ENCODE peak calls at places on chromosome 13, in six cellular contexts. I is lower lobe of right lung; H is activated CD8-positive, alpha-beta memory T cell treated with anti-CD3 and anti-CD28 coated beads for 24 hours; J is non-pigmented ciliary epithelial cell; S is left ventricle myocardium inferior; T is mammary epithelial cell. E is an unnamed sample.

GRCh38 chr13:26656919-26657318 is 99.4 kb downstream of the WASF3 start:
- DNase-seq in I (no peak), H (no peak), J (peak), S (no peak), T (peak), E (no peak)

GRCh38 chr13:40064723-40065122 is 409.3 kb downstream of the COG6 start:
- DNase-seq in I (no peak), H (no peak), J (no peak), S (no peak), T (peak), E (peak)

GRCh38 chr13:98390086-98390697 is 186.7 kb downstream of the STK24 start:
- DNase-seq in I (no peak), H (no peak), J (no peak), S (no peak), T (no peak), E (peak)

GRCh38 chr13:107370036-107370785 is 802.3 kb upstream of the ARGLU1 start:
- DNase-seq in I (no peak), H (no peak), J (no peak), S (no peak), T (no peak), E (no peak)

GRCh38 chr13:39411501-39411900 is 191.5 kb downstream of the LHFPL6 start:
- DNase-seq in I (no peak), H (no peak), J (no peak), S (no peak), T (no peak), E (no peak)

GRCh38 chr13:93182406-93182805 is 44.2 kb upstream of the GPC6 start:
- DNase-seq in I (no peak), H (no peak), J (no peak), S (no peak), T (no peak), E (no peak)

GRCh38 chr13:43785681-43786471 is 896 bp downstream of the ENOX1 start:
- DNase-seq in I (peak), H (no peak), J (no peak), S (peak), T (peak), E (peak)

GRCh38 chr13:36919833-36920611 is at the start of gene SMAD9:
- DNase-seq in I (peak), H (no peak), J (no peak), S (peak), T (peak), E (peak)

GRCh38 chr13:113258655-113259054 is 38.4 kb upstream of the LAMP1 start:
- DNase-seq in I (no peak), H (no peak), J (no peak), S (no peak), T (no peak), E (no peak)

GRCh38 chr13:109704771-109705628 is 81.4 kb downstream of the IRS2 start:
- DNase-seq in I (peak), H (no peak), J (no peak), S (peak), T (peak), E (peak)

GRCh38 chr13:95386370-95386769 is 85.1 kb upstream of the ABCC4 start:
- DNase-seq in I (no peak), H (no peak), J (no peak), S (no peak), T (no peak), E (no peak)

GRCh38 chr13:45107539-45107938 is 12.8 kb upstream of the GTF2F2 start:
- DNase-seq in I (no peak), H (no peak), J (no peak), S (no peak), T (no peak), E (no peak)

GRCh38 chr13:48946163-48946562 is 29.5 kb upstream of the FNDC3A start:
- DNase-seq in I (no peak), H (no peak), J (no peak), S (no peak), T (no peak), E (no peak)

GRCh38 chr13:112916296-112916695 is 52.7 kb upstream of the MCF2L start:
- DNase-seq in I (no peak), H (no peak), J (no peak), S (no peak), T (no peak), E (no peak)

GRCh38 chr13:112532837-112533745 is 54.9 kb downstream of the TUBGCP3 start:
- DNase-seq in I (no peak), H (no peak), J (no peak), S (no peak), T (no peak), E (no peak)

GRCh38 chr13:70959376-70959775 is 851.1 kb upstream of the KLHL1 start:
- DNase-seq in I (no peak), H (no peak), J (no peak), S (no peak), T (no peak), E (no peak)

GRCh38 chr13:39765801-39766463 is 110.5 kb downstream of the COG6 start:
- DNase-seq in I (peak), H (no peak), J (no peak), S (peak), T (peak), E (peak)

GRCh38 chr13:19591864-19592263 is 30.5 kb upstream of the TPTE2 start:
- DNase-seq in I (no peak), H (no peak), J (no peak), S (no peak), T (no peak), E (no peak)

GRCh38 chr13:19957320-19958118 is 1.0 kb upstream of the ZMYM2 start:
- DNase-seq in I (peak), H (peak), J (peak), S (peak), T (peak), E (peak)

GRCh38 chr13:39245688-39246087 is 207.4 kb downstream of the NHLRC3 start:
- DNase-seq in I (no peak), H (no peak), J (no peak), S (no peak), T (peak), E (no peak)

GRCh38 chr13:41590643-41591042 is 133.3 kb downstream of the RGCC start:
- DNase-seq in I (no peak), H (no peak), J (no peak), S (no peak), T (peak), E (no peak)

GRCh38 chr13:27868639-27869435 is 51.0 kb upstream of the PDX1 start:
- DNase-seq in I (no peak), H (no peak), J (no peak), S (no peak), T (no peak), E (no peak)

GRCh38 chr13:99289674-99290337 is 17.4 kb downstream of the GPR183 start:
- DNase-seq in I (no peak), H (no peak), J (no peak), S (no peak), T (no peak), E (no peak)

GRCh38 chr13:31093145-31093885 is 68.4 kb downstream of the HSPH1 start:
- DNase-seq in I (no peak), H (no peak), J (no peak), S (no peak), T (peak), E (no peak)

GRCh38 chr13:48576448-48576993 is 43.6 kb upstream of the RCBTB2 start:
- DNase-seq in I (no peak), H (no peak), J (no peak), S (no peak), T (no peak), E (no peak)

GRCh38 chr13:114148521-114148855 is 16.1 kb upstream of the RASA3 start:
- DNase-seq in I (peak), H (peak), J (no peak), S (no peak), T (no peak), E (no peak)

GRCh38 chr13:73521291-73521626 is 462.5 kb downstream of the KLF5 start:
- DNase-seq in I (no peak), H (no peak), J (no peak), S (no peak), T (no peak), E (no peak)

GRCh38 chr13:74708629-74709028 is 574.4 kb upstream of the KLF12 start:
- DNase-seq in I (no peak), H (no peak), J (no peak), S (no peak), T (no peak), E (no peak)

GRCh38 chr13:47858678-47859050 is 142.4 kb downstream of the SUCLA2 start:
- DNase-seq in I (no peak), H (no peak), J (peak), S (no peak), T (peak), E (no peak)

GRCh38 chr13:74464656-74465055 is 330.5 kb upstream of the KLF12 start:
- DNase-seq in I (no peak), H (no peak), J (no peak), S (peak), T (no peak), E (peak)

GRCh38 chr13:42369071-42369795 is 97.3 kb downstream of the AKAP11 start:
- DNase-seq in I (no peak), H (no peak), J (no peak), S (no peak), T (no peak), E (no peak)